ENCODE peak calls at places on chromosomes 12 and 14, in ten cellular contexts. Y, H, O, I, Q, V, E, Z, P and D are unnamed samples.

GRCh38 chr12:12449533-12450025 is 92.7 kb downstream of the BORCS5 start:
- DNase-seq in Y (no peak), V (no peak), P (no peak), Q (no peak), H (no peak), Z (no peak), I (peak; percentile 84), E (no peak), O (peak; percentile 69), D (no peak)

GRCh38 chr12:76455582-76456345 is 103.8 kb downstream of the OSBPL8 start:
- DNase-seq in O (no peak), E (peak; percentile 82), H (no peak), P (peak; percentile 30), V (peak; percentile 79), I (peak; percentile 85), Z (no peak), Q (no peak), Y (peak; percentile 68), D (peak; percentile 43)

GRCh38 chr12:53427905-53428594 is 4.4 kb downstream of the AMHR2 start:
- DNase-seq in O (no peak), V (peak; percentile 47), Y (peak; percentile 71), P (no peak), H (no peak), Q (peak; percentile 1), Z (no peak), I (peak; percentile 34), E (peak; percentile 85), D (peak; percentile 62)

GRCh38 chr12:132163041-132163910 is 19.0 kb downstream of the NOC4L start:
- DNase-seq in H (peak; percentile 11), Q (peak; percentile 72), O (no peak), Z (no peak), I (no peak), V (no peak), Y (no peak), E (no peak), P (no peak), D (no peak)

GRCh38 chr12:47068539-47068938 is 10.9 kb upstream of the PCED1B start:
- DNase-seq in I (no peak), E (peak; percentile 74), Z (no peak), P (no peak), V (no peak), H (no peak), Y (no peak), O (no peak), Q (no peak), D (no peak)

GRCh38 chr14:75132374-75133086 is 5.7 kb upstream of the NEK9 start:
- DNase-seq in Z (no peak), Q (no peak), Y (no peak), V (peak; percentile 71), I (peak; percentile 87), P (peak; percentile 45), H (no peak), O (peak; percentile 37), E (peak; percentile 79), D (peak; percentile 57)

GRCh38 chr12:84642201-84642600 is 270.4 kb downstream of the SLC6A15 start:
- DNase-seq in Y (no peak), O (no peak), Q (no peak), P (no peak), H (no peak), I (no peak), Z (no peak), E (no peak), V (no peak), D (no peak)

GRCh38 chr14:92897922-92898599 is 24.9 kb upstream of the CHGA start:
- DNase-seq in H (no peak), P (no peak), O (no peak), Z (no peak), V (no peak), E (no peak), I (peak; percentile 3), Y (no peak), Q (no peak), D (peak; percentile 73)

GRCh38 chr14:31391977-31392503 is 28.3 kb downstream of the HEATR5A start:
- DNase-seq in I (peak; percentile 9), V (no peak), Y (no peak), Q (no peak), O (no peak), E (no peak), H (no peak), P (no peak), Z (no peak), D (no peak)

GRCh38 chr12:50325890-50326391 is 42.6 kb upstream of the LIMA1 start:
- DNase-seq in I (peak; percentile 57), P (no peak), Q (no peak), E (no peak), O (no peak), V (no peak), Y (no peak), H (no peak), Z (no peak), D (no peak)

GRCh38 chr14:73759714-73760597 is 45.8 kb upstream of the PNMA1 start:
- DNase-seq in P (peak; percentile 98), E (peak; percentile 97), Y (peak; percentile 92), Q (peak; percentile 100), V (peak; percentile 89), H (peak; percentile 97), I (peak; percentile 99), O (peak; percentile 96), Z (peak; percentile 94), D (peak; percentile 99)

GRCh38 chr14:33465952-33466700 is 484.7 kb downstream of the EGLN3 start:
- DNase-seq in I (no peak), Q (no peak), Y (no peak), O (no peak), E (no peak), H (no peak), P (no peak), V (no peak), Z (no peak), D (no peak)

GRCh38 chr12:77830952-77831351 is 258 bp downstream of the NAV3 start:
- DNase-seq in E (no peak), P (no peak), Z (no peak), Y (no peak), I (peak; percentile 30), V (no peak), Q (no peak), H (no peak), O (no peak), D (no peak)

GRCh38 chr12:77834618-77835017 is 3.9 kb downstream of the NAV3 start:
- DNase-seq in V (no peak), P (no peak), H (no peak), Y (no peak), Z (no peak), Q (no peak), I (no peak), O (no peak), E (no peak), D (no peak)

GRCh38 chr12:77835982-77836381 is 5.3 kb downstream of the NAV3 start:
- DNase-seq in I (peak; percentile 65), P (no peak), E (no peak), Y (no peak), H (no peak), Z (no peak), V (no peak), O (no peak), Q (no peak), D (no peak)

GRCh38 chr12:77833329-77833728 is 2.6 kb downstream of the NAV3 start:
- DNase-seq in P (no peak), Y (no peak), V (no peak), I (peak; percentile 19), H (no peak), Q (no peak), O (no peak), E (no peak), Z (no peak), D (no peak)

DNA sequence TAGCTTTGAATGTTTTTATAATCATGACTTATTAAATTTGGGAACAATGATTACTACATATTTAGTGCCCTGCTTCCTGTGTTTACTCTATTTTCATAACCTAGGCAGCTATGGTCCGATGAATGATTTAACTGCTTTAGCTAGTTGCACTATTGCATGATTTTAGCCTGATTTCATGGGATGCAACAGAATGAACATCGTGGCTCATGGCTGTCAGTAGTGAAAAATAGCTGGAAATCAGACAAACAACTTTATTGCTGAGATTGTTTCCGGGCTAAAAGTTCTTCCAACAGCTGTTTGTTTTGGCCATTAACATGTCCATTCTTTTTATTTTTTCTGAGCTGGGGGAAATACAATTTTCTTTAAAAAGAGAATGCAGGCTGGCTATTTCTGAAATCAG is at the start of gene NAV3:
- DNase-seq in O (no peak), V (no peak), E (no peak), P (no peak), Y (no peak), I (peak; percentile 71), Q (no peak), H (no peak), Z (no peak), D (no peak)
- TF ChIP-seq CTCF in O (no peak), V (no peak), E (no peak), P (no peak), Y (no peak), I (no peak), Q (no peak), H (no peak), Z (no peak), D (no peak)

GRCh38 chr14:100885196-100886030 is 18.1 kb downstream of the RTL1 start:
- DNase-seq in Y (no peak), P (peak; percentile 14), E (no peak), H (peak; percentile 10), V (no peak), O (no peak), Q (no peak), I (peak; percentile 26), Z (no peak), D (no peak)
- TF ChIP-seq CTCF in Y (no peak), P (peak; percentile 23), E (no peak), H (no peak), V (no peak), O (no peak), Q (no peak), I (no peak), Z (no peak), D (no peak)

DNA sequence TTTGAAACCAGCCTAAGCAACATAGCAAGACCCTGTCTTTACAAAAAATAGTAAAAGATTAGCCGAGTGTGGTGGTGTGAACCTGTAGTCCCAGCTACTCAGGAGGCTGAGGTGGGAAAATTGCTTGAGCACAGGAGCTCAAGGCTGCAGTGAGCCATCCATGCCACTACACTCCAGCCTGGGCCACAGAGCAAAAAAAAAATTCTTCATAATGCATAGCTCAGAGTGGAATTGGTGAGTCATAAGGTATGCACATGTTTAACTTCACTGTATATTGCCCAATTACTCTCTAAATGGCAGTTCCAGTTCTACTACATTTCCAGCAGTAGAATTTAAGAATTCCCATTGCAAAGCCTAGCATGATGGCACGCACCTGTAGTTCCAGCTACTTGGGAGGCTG is 26.8 kb upstream of the CLIP1 start:
- DNase-seq in O (no peak), Q (no peak), P (no peak), H (no peak), Z (no peak), E (peak; percentile 60), I (peak; percentile 93), Y (peak; percentile 70), V (peak; percentile 66), D (peak; percentile 35)
- TF ChIP-seq CTCF in O (no peak), Q (no peak), P (no peak), H (no peak), Z (no peak), E (no peak), I (no peak), Y (no peak), V (no peak), D (no peak)

GRCh38 chr12:62635630-62636029 is 169.0 kb downstream of the MON2 start:
- DNase-seq in Y (no peak), H (no peak), Z (no peak), O (no peak), E (no peak), Q (no peak), I (no peak), P (no peak), V (no peak), D (no peak)
- TF ChIP-seq CTCF in Y (no peak), H (no peak), Z (no peak), O (no peak), E (no peak), Q (no peak), I (no peak), P (no peak), V (no peak), D (no peak)